ENCODE peak calls at places on chromosomes 12 and 14, in four cellular contexts. Q, U, X and G are unnamed samples.

GRCh38 chr14:72744416-72745120 is 149.3 kb downstream of the DPF3 start:
- DNase-seq in U (no peak), Q (no peak), X (no peak), G (no peak)

GRCh38 chr14:69643430-69644200 is 32.2 kb downstream of the SUSD6 start:
- DNase-seq in X (no peak), U (no peak), Q (peak), G (no peak)

GRCh38 chr14:81219210-81219820 is 1.4 kb downstream of the GTF2A1 start:
- DNase-seq in Q (peak), U (peak), X (peak), G (peak)

GRCh38 chr12:50621435-50622304 is 116.9 kb downstream of the DIP2B start:
- DNase-seq in Q (no peak), U (no peak), X (no peak), G (no peak)

GRCh38 chr14:72615511-72616121 is 278.3 kb downstream of the DPF3 start:
- DNase-seq in X (no peak), Q (no peak), U (no peak), G (peak)

GRCh38 chr12:120719496-120720233 is 6.0 kb upstream of the ACADS start:
- DNase-seq in X (no peak), U (no peak), Q (no peak), G (no peak)

GRCh38 chr12:109539508-109539907 is 33.8 kb downstream of the MMAB start:
- DNase-seq in X (no peak), Q (no peak), U (no peak), G (no peak)

GRCh38 chr14:24075485-24076301 is 4.3 kb downstream of the CPNE6 start:
- DNase-seq in U (no peak), X (no peak), Q (no peak), G (no peak)

GRCh38 chr12:28032811-28033537 is 60.4 kb upstream of the PTHLH start:
- DNase-seq in Q (no peak), X (no peak), U (no peak), G (no peak)

GRCh38 chr12:17030338-17030737 is 424.4 kb upstream of the LMO3 start:
- DNase-seq in X (no peak), U (no peak), Q (no peak), G (no peak)

GRCh38 chr12:85182699-85183098 is 97.3 kb upstream of the ALX1 start:
- DNase-seq in X (peak), U (no peak), Q (no peak), G (peak)

GRCh38 chr12:24938341-24938740 is 10.6 kb downstream of the BCAT1 start:
- DNase-seq in Q (no peak), X (no peak), U (no peak), G (no peak)

GRCh38 chr14:104972301-104973211 is 5.6 kb downstream of the AHNAK2 start:
- DNase-seq in Q (no peak), X (no peak), U (no peak), G (no peak)

GRCh38 chr12:52487211-52487610 is 5.8 kb downstream of the KRT6A start:
- DNase-seq in U (no peak), Q (no peak), X (no peak), G (no peak)

GRCh38 chr14:31660191-31660590 is 99.0 kb downstream of the NUBPL start:
- DNase-seq in U (no peak), Q (no peak), X (no peak), G (no peak)

GRCh38 chr12:111025301-111025700 is 104.9 kb upstream of the MYL2 start:
- DNase-seq in U (no peak), X (no peak), Q (no peak), G (no peak)

GRCh38 chr14:33569844-33570716 is 380.8 kb downstream of the EGLN3 start:
- DNase-seq in U (no peak), Q (no peak), X (no peak), G (no peak)

GRCh38 chr12:40336573-40337199 is 111.9 kb downstream of the LRRK2 start:
- DNase-seq in Q (peak), U (no peak), X (no peak), G (no peak)

GRCh38 chr12:123388218-123388947 is 4.5 kb downstream of the KMT5A start:
- DNase-seq in U (peak), Q (peak), X (no peak), G (peak)

GRCh38 chr12:28872654-28873268 is 276.3 kb upstream of the FAR2 start:
- DNase-seq in Q (peak), U (peak), X (peak), G (peak)

GRCh38 chr12:55659486-55660385 is 23.0 kb downstream of the OR10P1 start:
- DNase-seq in X (no peak), U (no peak), Q (peak), G (no peak)

GRCh38 chr12:57216931-57217871 is 607 bp downstream of the NXPH4 start:
- DNase-seq in U (no peak), X (no peak), Q (no peak), G (no peak)

GRCh38 chr12:101298426-101298825 is 18.5 kb downstream of the UTP20 start:
- DNase-seq in X (peak), Q (no peak), U (no peak), G (no peak)

GRCh38 chr12:51389302-51389999 is 1.8 kb downstream of the GALNT6 start:
- DNase-seq in Q (no peak), U (no peak), X (no peak), G (no peak)

GRCh38 chr14:45271858-45272537 is 19.0 kb upstream of the MIS18BP1 start:
- DNase-seq in U (no peak), Q (no peak), X (no peak), G (no peak)

GRCh38 chr12:125873031-125873430 is 807.8 kb downstream of the AACS start:
- DNase-seq in X (no peak), Q (no peak), U (no peak), G (no peak)

GRCh38 chr12:55979069-55979468 is 5.2 kb downstream of the RAB5B start:
- DNase-seq in X (no peak), Q (no peak), U (no peak), G (no peak)

GRCh38 chr12:4910502-4911315 is 1.0 kb downstream of the KCNA1 start:
- DNase-seq in U (no peak), X (no peak), Q (no peak), G (peak)

GRCh38 chr12:132950844-132951535 is 5.1 kb downstream of the ZNF605 start:
- DNase-seq in X (no peak), Q (no peak), U (no peak), G (no peak)

GRCh38 chr12:122021822-122022392 is at the start of gene BCL7A:
- DNase-seq in Q (peak), U (peak), X (peak), G (peak)

GRCh38 chr14:95465358-95465757 is 51.1 kb downstream of the SYNE3 start:
- DNase-seq in U (no peak), Q (no peak), X (no peak), G (no peak)

GRCh38 chr14:99363051-99363450 is 91.1 kb upstream of the BCL11B start:
- DNase-seq in U (no peak), X (no peak), Q (no peak), G (no peak)

GRCh38 chr12:88639361-88639760 is 59.1 kb upstream of the KITLG start:
- DNase-seq in X (no peak), Q (no peak), U (no peak), G (peak)

GRCh38 chr12:127550271-127550670 is 716.7 kb upstream of the TMEM132C start:
- DNase-seq in Q (no peak), X (no peak), U (no peak), G (no peak)

GRCh38 chr14:104979758-104980591 is 1.8 kb upstream of the AHNAK2 start:
- DNase-seq in Q (no peak), X (no peak), U (no peak), G (no peak)

GRCh38 chr14:58243790-58244555 is 670 bp upstream of the PSMA3 start:
- DNase-seq in Q (peak), U (no peak), X (no peak), G (no peak)

GRCh38 chr12:53999596-54000104 is 311 bp upstream of the HOXC9 start:
- DNase-seq in U (no peak), X (no peak), Q (peak), G (peak)

GRCh38 chr12:15848606-15849005 is 33.6 kb upstream of the STRAP start:
- DNase-seq in Q (no peak), X (no peak), U (no peak), G (no peak)
- TF ChIP-seq CTCF in Q (no peak), X (no peak), U (no peak), G (no peak)

DNA sequence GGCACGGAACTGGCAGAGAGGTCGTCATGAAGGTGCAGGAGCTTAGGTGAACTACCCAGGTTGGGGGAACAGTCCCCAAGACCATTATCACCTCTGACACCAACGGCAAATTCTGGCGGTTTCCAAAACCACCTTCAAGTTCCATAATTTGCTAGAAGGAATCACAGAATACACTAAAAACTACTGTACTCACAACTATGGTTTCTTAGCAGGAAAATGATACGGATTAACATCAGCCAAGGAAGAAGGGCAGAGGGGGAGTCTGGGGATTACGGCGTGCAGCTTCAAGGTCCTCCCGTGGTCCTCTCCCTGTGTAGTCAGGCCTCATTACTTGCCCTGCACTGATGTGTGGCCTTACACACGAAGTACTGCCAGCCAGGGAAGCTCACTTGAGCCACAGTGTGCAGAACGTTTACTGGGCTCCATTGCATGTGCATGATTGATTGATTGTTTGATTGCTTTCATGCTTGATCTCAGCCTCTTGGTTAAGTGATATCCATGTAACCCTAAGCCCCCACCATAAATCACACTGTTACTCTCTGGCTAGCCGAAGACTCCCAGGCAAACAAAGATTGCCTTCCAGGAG is 813 bp upstream of the STX2 start:
- DNase-seq in X (no peak), U (no peak), Q (no peak), G (peak)
- TF ChIP-seq CTCF in X (no peak), U (no peak), Q (no peak), G (no peak)

GRCh38 chr12:64608901-64609542 is 1.3 kb upstream of the RASSF3 start:
- DNase-seq in X (no peak), Q (peak), U (no peak), G (peak)
- TF ChIP-seq CTCF in X (peak), Q (peak), U (no peak), G (no peak)

GRCh38 chr14:75518625-75519024 is 3.6 kb upstream of the BATF start:
- DNase-seq in U (no peak), X (no peak), Q (peak), G (no peak)
- TF ChIP-seq CTCF in U (peak), X (peak), Q (peak), G (peak)

DNA sequence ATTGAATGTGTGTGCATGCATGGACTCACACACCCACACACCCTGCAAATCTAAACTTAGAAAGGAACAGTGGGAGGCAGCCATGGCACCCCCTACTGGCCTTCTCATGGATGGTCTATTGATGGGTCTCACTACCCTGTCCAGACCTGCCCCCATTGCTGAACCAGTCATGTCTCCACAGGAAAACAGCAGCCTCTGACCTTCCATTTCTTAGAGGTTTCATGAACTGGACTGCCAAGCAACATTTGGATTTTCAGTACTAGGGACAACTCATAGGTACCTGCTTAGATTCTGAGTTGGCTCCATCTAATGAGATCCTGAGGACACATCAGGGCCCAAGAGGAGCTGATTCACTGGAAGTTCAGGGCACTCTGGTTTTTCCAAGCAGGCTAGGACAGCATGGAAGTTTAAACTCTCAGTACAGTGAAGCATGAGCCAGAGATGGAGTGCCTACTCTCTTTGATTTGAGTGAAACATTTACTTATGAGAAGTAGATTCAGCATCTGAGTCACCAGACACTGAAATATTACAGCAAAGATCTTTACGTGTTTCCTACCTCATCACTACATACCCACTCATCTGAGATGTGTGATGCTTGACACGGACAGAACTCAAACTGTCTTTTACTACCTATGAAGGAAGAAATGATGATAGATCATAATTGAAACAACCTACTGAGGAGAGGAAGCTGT is 98.9 kb upstream of the PLEKHG7 start:
- DNase-seq in U (no peak), X (no peak), Q (no peak), G (no peak)
- TF ChIP-seq CTCF in U (no peak), X (no peak), Q (no peak), G (no peak)

GRCh38 chr12:105231396-105231795 is 4.6 kb downstream of the APPL2 start:
- DNase-seq in U (no peak), Q (peak), X (no peak), G (no peak)
- TF ChIP-seq CTCF in U (no peak), Q (peak), X (no peak), G (no peak)

GRCh38 chr14:25389948-25390347 is 340.0 kb upstream of the STXBP6 start:
- DNase-seq in X (no peak), U (no peak), Q (no peak), G (no peak)

GRCh38 chr14:25396128-25396527 is 346.2 kb upstream of the STXBP6 start:
- DNase-seq in Q (no peak), X (no peak), U (no peak), G (no peak)

GRCh38 chr14:25394791-25395391 is 344.9 kb upstream of the STXBP6 start:
- DNase-seq in X (no peak), U (no peak), Q (no peak), G (no peak)

DNA sequence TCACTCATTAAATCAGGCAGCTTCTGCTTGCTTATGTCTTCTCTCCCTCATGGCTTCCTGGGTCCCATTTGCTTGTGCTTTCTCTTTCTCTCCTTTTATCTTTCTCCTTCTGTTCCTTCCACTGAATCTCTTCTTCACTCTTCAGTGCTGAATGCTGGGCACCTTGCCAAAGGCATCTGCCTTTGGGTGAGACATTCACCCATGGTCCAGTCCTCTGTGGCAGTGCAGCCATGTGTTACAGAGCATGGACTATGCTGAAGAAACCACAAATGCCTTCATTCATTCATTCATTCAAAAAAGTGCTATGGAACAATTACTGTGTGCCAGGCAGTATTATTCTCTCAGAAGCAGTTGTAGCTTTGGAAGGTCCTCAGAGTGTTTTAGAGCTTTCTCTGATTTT is 344.4 kb upstream of the STXBP6 start:
- DNase-seq in X (no peak), Q (no peak), U (no peak), G (no peak)
- TF ChIP-seq CTCF in X (no peak), Q (no peak), U (no peak), G (no peak)

GRCh38 chr14:63993992-63994391 is 141.2 kb downstream of the SYNE2 start:
- DNase-seq in Q (no peak), U (no peak), X (no peak), G (no peak)
- TF ChIP-seq CTCF in Q (no peak), U (peak), X (peak), G (no peak)

GRCh38 chr12:47073951-47074350 is 5.5 kb upstream of the PCED1B start:
- DNase-seq in U (no peak), X (no peak), Q (no peak), G (no peak)

GRCh38 chr12:47074757-47075156 is 4.7 kb upstream of the PCED1B start:
- DNase-seq in U (no peak), Q (no peak), X (no peak), G (no peak)

GRCh38 chr12:47068539-47068938 is 10.9 kb upstream of the PCED1B start:
- DNase-seq in Q (no peak), X (no peak), U (no peak), G (no peak)

GRCh38 chr12:47067778-47068431 is 11.5 kb upstream of the PCED1B start:
- DNase-seq in Q (no peak), X (no peak), U (no peak), G (no peak)

GRCh38 chr12:47071241-47071852 is 8.1 kb upstream of the PCED1B start:
- DNase-seq in Q (peak), X (no peak), U (no peak), G (no peak)
- TF ChIP-seq CTCF in Q (peak), X (peak), U (peak), G (peak)

GRCh38 chr12:104865080-104865479 is 93.0 kb downstream of the SLC41A2 start:
- DNase-seq in Q (no peak), X (no peak), U (no peak), G (no peak)
- TF ChIP-seq CTCF in Q (no peak), X (no peak), U (no peak), G (no peak)